ENCODE peak calls at places on chromosome 11, in seven cellular contexts. A is fibroblast of lung, N is mucosa of descending colon, W is astrocyte, M is prostate gland, I is AG04450, D is choroid plexus epithelial cell. R is an unnamed sample.

GRCh38 chr11:116935514-116935913 is 98.1 kb upstream of the APOA1 start:
- DNase-seq in A (no peak), N (no peak), W (no peak), M (no peak), I (no peak), D (no peak), R (no peak)

GRCh38 chr11:73521621-73522020 is 76.3 kb downstream of the FAM168A start:
- DNase-seq in A (no peak), N (no peak), W (peak; percentile 50), M (no peak), I (no peak), D (peak; percentile 21), R (peak; percentile 24)

GRCh38 chr11:121892863-121893262 is 223.2 kb downstream of the BLID start:
- DNase-seq in A (peak; percentile 29), N (no peak), W (peak; percentile 81), M (no peak), I (no peak), D (peak; percentile 47), R (peak; percentile 47)

GRCh38 chr11:132490976-132491375 is 1041.3 kb downstream of the OPCML start:
- DNase-seq in A (no peak), N (no peak), W (peak; percentile 35), M (no peak), I (peak; percentile 6), D (no peak), R (peak; percentile 60)

GRCh38 chr11:100925935-100926334 is 203.7 kb downstream of the PGR start:
- DNase-seq in A (peak; percentile 80), N (no peak), W (peak; percentile 89), M (no peak), I (no peak), D (peak; percentile 89), R (peak; percentile 50)

GRCh38 chr11:60951611-60951908 is 416 bp downstream of the SLC15A3 start:
- DNase-seq in A (no peak), N (no peak), W (no peak), M (no peak), I (no peak), D (no peak), R (no peak)

GRCh38 chr11:86571273-86571948 is 101.0 kb downstream of the ME3 start:
- DNase-seq in A (no peak), N (peak; percentile 59), W (no peak), M (no peak), I (no peak), D (no peak), R (no peak)

GRCh38 chr11:128725630-128726461 is 32.0 kb downstream of the FLI1 start:
- DNase-seq in A (peak; percentile 41), N (peak; percentile 57), W (peak; percentile 33), M (no peak), I (peak; percentile 23), D (peak; percentile 54), R (peak; percentile 40)

GRCh38 chr11:8732748-8733241 is 50.2 kb downstream of the RPL27A start:
- DNase-seq in A (peak; percentile 87), N (peak; percentile 23), W (peak; percentile 77), M (peak; percentile 47), I (no peak), D (peak; percentile 60), R (peak; percentile 93)

GRCh38 chr11:134276396-134277175 is 407 bp downstream of the GLB1L3 start:
- DNase-seq in A (no peak), N (no peak), W (no peak), M (no peak), I (no peak), D (no peak), R (no peak)

GRCh38 chr11:33445761-33446161 is 188.6 kb downstream of the HIPK3 start:
- DNase-seq in A (no peak), N (no peak), W (peak; percentile 76), M (no peak), I (no peak), D (peak; percentile 39), R (no peak)

GRCh38 chr11:1876361-1877063 is 15.2 kb downstream of the PRR33 start:
- DNase-seq in A (peak; percentile 91), N (peak; percentile 59), W (no peak), M (no peak), I (no peak), D (peak; percentile 57), R (peak; percentile 55)

GRCh38 chr11:34750692-34751405 is 130.0 kb downstream of the EHF start:
- DNase-seq in A (peak; percentile 45), N (no peak), W (no peak), M (no peak), I (no peak), D (no peak), R (peak; percentile 44)

GRCh38 chr11:70727899-70728620 is 329.7 kb downstream of the CTTN start:
- DNase-seq in A (no peak), N (no peak), W (no peak), M (peak; percentile 57), I (no peak), D (no peak), R (no peak)

GRCh38 chr11:409600-410471 is 5.0 kb downstream of the SIGIRR start:
- DNase-seq in A (no peak), N (no peak), W (no peak), M (no peak), I (no peak), D (no peak), R (no peak)

GRCh38 chr11:64218628-64219353 is 7.2 kb downstream of the TRPT1 start:
- DNase-seq in A (no peak), N (no peak), W (no peak), M (no peak), I (no peak), D (no peak), R (no peak)

GRCh38 chr11:64044730-64045386 is 9.1 kb downstream of the FLRT1 start:
- DNase-seq in A (no peak), N (no peak), W (no peak), M (no peak), I (no peak), D (no peak), R (no peak)

GRCh38 chr11:10856689-10857603 is 907 bp downstream of the ZBED5 start:
- DNase-seq in A (peak; percentile 34), N (peak; percentile 73), W (peak; percentile 27), M (peak; percentile 51), I (no peak), D (peak; percentile 32), R (peak; percentile 47)

GRCh38 chr11:59560290-59560701 is 49.0 kb downstream of the OR4D9 start:
- DNase-seq in A (peak; percentile 78), N (peak; percentile 81), W (peak; percentile 66), M (peak; percentile 68), I (no peak), D (peak; percentile 84), R (peak; percentile 79)

GRCh38 chr11:43818220-43818619 is 62.4 kb upstream of the ALKBH3 start:
- DNase-seq in A (no peak), N (no peak), W (no peak), M (no peak), I (no peak), D (no peak), R (no peak)

GRCh38 chr11:78040691-78041379 is 17.8 kb upstream of the KCTD14 start:
- DNase-seq in A (no peak), N (peak; percentile 35), W (no peak), M (no peak), I (no peak), D (no peak), R (peak; percentile 36)

GRCh38 chr11:35082322-35083180 is 56.4 kb upstream of the CD44 start:
- DNase-seq in A (peak; percentile 60), N (peak; percentile 66), W (peak; percentile 88), M (no peak), I (no peak), D (peak; percentile 85), R (peak; percentile 85)

GRCh38 chr11:126416542-126417090 is 61.1 kb downstream of the ST3GAL4 start:
- DNase-seq in A (peak; percentile 84), N (peak; percentile 90), W (peak; percentile 63), M (peak; percentile 71), I (no peak), D (peak; percentile 89), R (peak; percentile 89)

DNA sequence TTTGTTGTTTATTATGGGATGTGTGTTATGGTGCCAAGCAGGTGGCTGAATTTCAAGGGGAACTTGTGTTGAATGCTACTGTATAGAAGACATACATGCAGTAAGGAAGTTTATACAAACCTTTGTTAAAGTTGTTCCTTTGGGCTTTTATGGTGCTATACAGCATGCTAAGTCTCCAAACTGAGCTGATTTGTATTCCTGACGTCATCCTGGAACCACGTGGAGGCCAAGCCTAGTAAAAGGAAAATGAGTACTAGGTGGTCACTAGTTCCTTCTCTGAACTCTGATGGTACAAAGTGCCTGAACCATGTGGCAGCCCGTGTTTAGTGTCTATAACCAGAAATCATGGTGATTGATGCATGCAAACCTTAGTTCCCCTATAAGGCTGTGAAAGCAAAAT is 8.0 kb upstream of the VSTM5 start:
- DNase-seq in A (no peak), N (no peak), W (no peak), M (no peak), I (no peak), D (no peak), R (no peak)
- TF ChIP-seq CTCF in A (no peak), N (no peak), W (no peak), M (no peak), I (no peak), D (no peak), R (no peak)

DNA sequence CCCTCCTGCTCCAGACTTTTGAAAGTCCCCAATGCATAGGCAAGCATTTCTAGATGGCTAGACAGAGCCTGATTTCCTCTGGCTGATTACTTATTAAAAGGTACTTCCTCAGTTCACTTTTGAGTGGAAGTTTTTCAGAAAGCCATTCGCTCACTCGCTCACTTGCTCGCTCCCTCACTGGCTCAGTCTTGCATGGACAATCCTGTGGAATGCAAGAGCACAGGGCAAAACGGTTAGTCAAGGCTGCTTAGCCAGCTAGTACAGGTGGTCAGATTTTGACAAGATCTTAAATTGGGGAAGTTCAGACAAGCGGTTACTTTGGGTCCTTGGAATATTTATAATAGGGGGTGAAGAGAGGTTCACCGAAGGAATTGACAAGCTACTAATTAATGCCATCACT is 101.0 kb downstream of the ARL14EP start:
- DNase-seq in A (no peak), N (no peak), W (no peak), M (no peak), I (no peak), D (no peak), R (no peak)
- H3K4me3 ChIP-seq in A (no peak overlapping the region), N (no peak overlapping the region), W (no peak overlapping the region), M (no peak overlapping the region), I (no peak overlapping the region), D (no peak overlapping the region), R (no peak overlapping the region)

DNA sequence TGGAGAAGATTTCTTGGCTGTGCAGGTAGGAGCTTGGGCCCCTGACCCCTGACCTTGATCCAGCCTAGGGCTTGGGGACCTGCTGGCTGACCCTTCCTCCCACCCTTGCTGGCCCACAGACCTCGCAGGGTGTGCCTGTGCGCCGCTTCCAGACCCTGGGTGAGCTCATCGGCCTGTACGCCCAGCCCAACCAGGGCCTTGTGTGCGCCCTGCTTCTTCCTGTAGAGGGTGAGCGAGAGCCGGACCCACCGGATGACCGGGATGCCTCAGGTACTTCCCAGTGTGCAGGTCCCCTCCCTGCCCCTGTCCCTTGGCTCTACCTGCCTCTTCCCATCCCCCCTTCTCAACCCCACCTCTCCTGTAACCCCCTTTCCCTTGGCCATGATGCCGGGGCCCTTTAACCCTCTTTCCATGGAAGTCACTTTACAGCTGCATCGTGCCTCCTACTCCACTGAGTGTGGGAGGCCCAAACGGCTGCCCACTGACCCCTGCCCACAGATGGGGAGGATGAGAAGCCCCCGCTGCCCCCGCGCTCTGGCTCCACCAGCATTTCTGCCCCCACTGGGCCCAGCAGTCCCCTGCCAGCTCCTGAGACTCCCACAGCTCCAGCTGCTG is 3.8 kb downstream of the INPPL1 start:
- DNase-seq in A (no peak), N (no peak), W (no peak), M (no peak), I (no peak), D (peak; percentile 26), R (peak; percentile 8)
- TF ChIP-seq CTCF in A (peak; percentile 5), N (no peak), W (no peak), M (no peak), I (no peak), D (peak; percentile 43), R (peak; percentile 19)

GRCh38 chr11:21640491-21640890 is 552.4 kb upstream of the ANO5 start:
- DNase-seq in A (no peak), N (no peak), W (no peak), M (no peak), I (no peak), D (no peak), R (no peak)
- H3K4me3 ChIP-seq in A (no peak overlapping the region), N (no peak overlapping the region), W (no peak overlapping the region), M (no peak overlapping the region), I (no peak overlapping the region), D (no peak overlapping the region), R (no peak overlapping the region)